ENCODE peak calls at places on chromosomes 13 and 19, in four cellular contexts. One of them, this sample, is unnamed. For H3K4me1, the result is how much of the 10 kb centered on the place peaks cover.

GRCh38 chr19:18119243-18120105 is 21.9 kb downstream of the MAST3 start:
- DNase-seq in hepatocyte: no peak
- DNase-seq in PC-9: no peak
- DNase-seq in PC-3: no peak
- DNase-seq in this sample: no peak

GRCh38 chr19:18478545-18479311 is 40.8 kb upstream of the ISYNA1 start:
- DNase-seq in hepatocyte: peak
- DNase-seq in PC-9: peak
- DNase-seq in PC-3: peak
- DNase-seq in this sample: peak

GRCh38 chr13:82058364-82058763 is 1717.4 kb upstream of the SPRY2 start:
- DNase-seq in hepatocyte: no peak
- DNase-seq in PC-9: no peak
- DNase-seq in PC-3: no peak
- DNase-seq in this sample: no peak

GRCh38 chr13:36135876-36136275 is 4.7 kb upstream of the DCLK1 start:
- DNase-seq in hepatocyte: no peak
- DNase-seq in PC-9: no peak
- DNase-seq in PC-3: no peak
- DNase-seq in this sample: no peak

GRCh38 chr13:102900193-102900608 is 54.4 kb downstream of the ERCC5 start:
- DNase-seq in hepatocyte: peak
- DNase-seq in PC-9: no peak
- DNase-seq in PC-3: no peak
- DNase-seq in this sample: no peak

GRCh38 chr13:108003626-108004025 is 211.7 kb downstream of the LIG4 start:
- DNase-seq in hepatocyte: no peak
- DNase-seq in PC-9: peak
- DNase-seq in PC-3: peak
- DNase-seq in this sample: no peak

GRCh38 chr13:99614465-99614885 is 113.2 kb downstream of the TM9SF2 start:
- DNase-seq in hepatocyte: peak
- DNase-seq in PC-9: no peak
- DNase-seq in PC-3: no peak
- DNase-seq in this sample: peak

GRCh38 chr19:54473071-54473941 is at the start of gene CDC42EP5:
- DNase-seq in hepatocyte: peak
- DNase-seq in PC-9: peak
- DNase-seq in PC-3: no peak
- DNase-seq in this sample: peak

GRCh38 chr19:57410748-57411671 is at the start of gene ZNF17:
- DNase-seq in hepatocyte: peak
- DNase-seq in PC-9: peak
- DNase-seq in PC-3: peak
- DNase-seq in this sample: peak

GRCh38 chr19:47813304-47813994 is 8.3 kb upstream of the CRX start:
- DNase-seq in hepatocyte: peak
- DNase-seq in PC-9: peak
- DNase-seq in PC-3: peak
- DNase-seq in this sample: peak

GRCh38 chr13:32528358-32528757 is 10.2 kb downstream of the N4BP2L2 start:
- DNase-seq in hepatocyte: no peak
- DNase-seq in PC-9: no peak
- DNase-seq in PC-3: no peak
- DNase-seq in this sample: no peak

GRCh38 chr13:46655727-46656180 is 102.8 kb downstream of the LRCH1 start:
- DNase-seq in hepatocyte: no peak
- DNase-seq in PC-9: peak
- DNase-seq in PC-3: no peak
- DNase-seq in this sample: peak

GRCh38 chr19:17225051-17225450 is 975 bp upstream of the OCEL1 start:
- DNase-seq in hepatocyte: no peak
- DNase-seq in PC-9: no peak
- DNase-seq in PC-3: no peak
- DNase-seq in this sample: no peak

GRCh38 chr19:38367041-38367440 is 7.3 kb upstream of the PSMD8 start:
- DNase-seq in hepatocyte: no peak
- DNase-seq in PC-9: no peak
- DNase-seq in PC-3: no peak
- DNase-seq in this sample: no peak

GRCh38 chr13:96473463-96474157 is 383.7 kb downstream of the HS6ST3 start:
- DNase-seq in hepatocyte: no peak
- DNase-seq in PC-9: no peak
- DNase-seq in PC-3: no peak
- DNase-seq in this sample: no peak

GRCh38 chr13:87089391-87089790 is 581.8 kb upstream of the SLITRK5 start:
- DNase-seq in hepatocyte: no peak
- DNase-seq in PC-9: no peak
- DNase-seq in PC-3: peak
- DNase-seq in this sample: peak

GRCh38 chr19:58021541-58022282 is 12.1 kb upstream of the ZSCAN1 start:
- DNase-seq in hepatocyte: peak
- DNase-seq in PC-9: peak
- DNase-seq in PC-3: no peak
- DNase-seq in this sample: peak

GRCh38 chr19:41928754-41929535 is 696 bp upstream of the ERFL start:
- DNase-seq in hepatocyte: no peak
- DNase-seq in PC-9: no peak
- DNase-seq in PC-3: no peak
- DNase-seq in this sample: no peak
- TF ChIP-seq EZH2 in hepatocyte: no peak
- TF ChIP-seq EZH2 in PC-9: no peak
- TF ChIP-seq EZH2 in PC-3: no peak
- TF ChIP-seq EZH2 in this sample: no peak

GRCh38 chr19:6234527-6234926 is 45.2 kb downstream of the MLLT1 start:
- DNase-seq in hepatocyte: no peak
- DNase-seq in PC-9: no peak
- DNase-seq in PC-3: no peak
- DNase-seq in this sample: no peak
- TF ChIP-seq CTCF in hepatocyte: no peak
- TF ChIP-seq CTCF in PC-9: no peak
- TF ChIP-seq CTCF in PC-3: no peak
- TF ChIP-seq CTCF in this sample: no peak

GRCh38 chr13:106916329-106916728 is 348.4 kb upstream of the ARGLU1 start:
- DNase-seq in hepatocyte: no peak
- DNase-seq in PC-9: no peak
- DNase-seq in PC-3: no peak
- DNase-seq in this sample: no peak

GRCh38 chr13:106911602-106912001 is 343.7 kb upstream of the ARGLU1 start:
- DNase-seq in hepatocyte: peak
- DNase-seq in PC-9: no peak
- DNase-seq in PC-3: no peak
- DNase-seq in this sample: no peak

GRCh38 chr13:106917673-106918652 is 350.0 kb upstream of the ARGLU1 start:
- DNase-seq in hepatocyte: peak
- DNase-seq in PC-9: peak
- DNase-seq in PC-3: peak
- DNase-seq in this sample: peak

GRCh38 chr13:106917024-106917491 is 349.1 kb upstream of the ARGLU1 start:
- DNase-seq in hepatocyte: no peak
- DNase-seq in PC-9: no peak
- DNase-seq in PC-3: no peak
- DNase-seq in this sample: no peak

GRCh38 chr13:106915146-106915545 is 347.2 kb upstream of the ARGLU1 start:
- DNase-seq in hepatocyte: no peak
- DNase-seq in PC-9: no peak
- DNase-seq in PC-3: no peak
- DNase-seq in this sample: no peak
- H3K4me1 ChIP-seq in hepatocyte: under half
- H3K4me1 ChIP-seq in PC-9: under half
- H3K4me1 ChIP-seq in PC-3: under half
- H3K4me1 ChIP-seq in this sample: under half

GRCh38 chr13:27981006-27981708 is 7.3 kb downstream of the URAD start:
- DNase-seq in hepatocyte: no peak
- DNase-seq in PC-9: no peak
- DNase-seq in PC-3: no peak
- DNase-seq in this sample: no peak
- TF ChIP-seq EZH2 in hepatocyte: no peak
- TF ChIP-seq EZH2 in PC-9: no peak
- TF ChIP-seq EZH2 in PC-3: no peak
- TF ChIP-seq EZH2 in this sample: no peak

GRCh38 chr19:3132971-3133792 is 2.7 kb upstream of the GNA15 start:
- DNase-seq in hepatocyte: no peak
- DNase-seq in PC-9: peak
- DNase-seq in PC-3: no peak
- DNase-seq in this sample: peak

GRCh38 chr19:3125900-3126524 is 9.8 kb upstream of the GNA15 start:
- DNase-seq in hepatocyte: peak
- DNase-seq in PC-9: peak
- DNase-seq in PC-3: peak
- DNase-seq in this sample: peak

GRCh38 chr19:3131168-3131567 is 4.7 kb upstream of the GNA15 start:
- DNase-seq in hepatocyte: no peak
- DNase-seq in PC-9: no peak
- DNase-seq in PC-3: no peak
- DNase-seq in this sample: no peak

GRCh38 chr19:3124630-3125029 is 11.2 kb upstream of the GNA15 start:
- DNase-seq in hepatocyte: no peak
- DNase-seq in PC-9: no peak
- DNase-seq in PC-3: no peak
- DNase-seq in this sample: no peak

DNA sequence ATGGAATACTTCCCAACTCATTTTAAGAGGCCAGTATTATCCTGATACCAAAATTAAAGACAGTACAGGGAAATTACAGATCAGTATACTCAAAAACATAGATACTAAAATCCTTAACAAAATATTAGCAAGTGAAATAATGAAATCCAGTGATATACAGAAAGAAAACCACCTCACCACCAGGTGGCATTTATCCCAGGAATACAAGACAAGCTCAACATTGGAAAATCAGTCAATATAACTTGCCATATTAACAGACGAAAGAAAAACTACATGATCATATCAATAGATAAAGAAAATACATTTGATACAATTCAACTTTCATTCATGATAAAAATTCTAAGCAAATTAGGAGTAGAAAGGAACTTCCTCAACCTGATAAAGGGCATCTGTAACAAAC is 6.7 kb upstream of the GNA15 start:
- DNase-seq in hepatocyte: no peak
- DNase-seq in PC-9: no peak
- DNase-seq in PC-3: peak
- DNase-seq in this sample: peak
- TF ChIP-seq CTCF in hepatocyte: peak
- TF ChIP-seq CTCF in PC-9: peak
- TF ChIP-seq CTCF in PC-3: peak
- TF ChIP-seq CTCF in this sample: peak